ENCODE peak calls at places on chromosomes 16 and 17, in ten cellular contexts. N is stimulated activated CD8-positive, alpha-beta memory T cell treated with anti-CD3 and anti-CD28 coated beads, Interleukin-4, amount 100 ng/mL, for 24 hours; O is AG09309; V is CD8-positive, alpha-beta memory T cell; W is GM23248; A is activated naive CD4-positive, alpha-beta T cell; P is AG20443; Y is NCI-H1436; T is left cardiac atrium; I is iris pigment epithelial cell. D is an unnamed sample.

GRCh38 chr16:56192644-56192960 is 1.3 kb downstream of the GNAO1 start:
- DNase-seq in P (no peak), O (no peak), T (no peak), Y (no peak), I (no peak), V (no peak), W (no peak), A (no peak), N (no peak), D (no peak)

GRCh38 chr17:50203589-50204345 is 2.3 kb upstream of the COL1A1 start:
- DNase-seq in T (peak), N (no peak), I (peak), Y (no peak), O (peak), W (peak), V (no peak), A (no peak), P (peak), D (peak)

GRCh38 chr16:53912155-53912554 is 208.2 kb downstream of the FTO start:
- DNase-seq in V (peak), Y (no peak), W (no peak), N (no peak), O (no peak), A (no peak), P (no peak), T (no peak), I (peak), D (no peak)

GRCh38 chr16:14095883-14096551 is 24.9 kb downstream of the MRTFB start:
- DNase-seq in Y (no peak), W (no peak), A (no peak), N (no peak), P (no peak), O (no peak), T (no peak), V (no peak), I (peak), D (no peak)

GRCh38 chr16:68077866-68078725 is 7.1 kb upstream of the NFATC3 start:
- DNase-seq in P (no peak), O (no peak), T (no peak), W (no peak), N (no peak), V (no peak), A (no peak), I (no peak), Y (no peak), D (no peak)

GRCh38 chr17:28750178-28751047 is 6.6 kb downstream of the TRAF4 start:
- DNase-seq in Y (peak), T (peak), O (peak), V (peak), I (peak), A (peak), W (peak), P (peak), N (peak), D (peak)

GRCh38 chr16:14549789-14550153 is 80.3 kb downstream of the PARN start:
- DNase-seq in O (no peak), Y (no peak), I (no peak), T (no peak), N (no peak), A (no peak), P (no peak), V (no peak), W (no peak), D (no peak)

GRCh38 chr16:4792951-4793513 is 2.1 kb upstream of the SMIM22 start:
- DNase-seq in V (no peak), A (no peak), W (no peak), T (no peak), Y (no peak), P (no peak), O (no peak), I (no peak), N (no peak), D (no peak)

GRCh38 chr16:6286176-6286575 is 1046.5 kb upstream of the RBFOX1 start:
- DNase-seq in V (no peak), O (no peak), T (no peak), Y (no peak), W (no peak), I (no peak), N (no peak), P (no peak), A (no peak), D (no peak)

GRCh38 chr17:77375526-77375916 is 234.8 kb downstream of the SEC14L1 start:
- DNase-seq in A (no peak), O (no peak), T (no peak), P (no peak), N (no peak), W (no peak), Y (no peak), I (no peak), V (no peak), D (no peak)

GRCh38 chr16:84239186-84239790 is 524 bp downstream of the KCNG4 start:
- DNase-seq in V (no peak), O (no peak), P (peak), Y (no peak), T (no peak), A (no peak), I (no peak), W (peak), N (no peak), D (no peak)

GRCh38 chr16:55031481-55031880 is 100.8 kb downstream of the IRX5 start:
- DNase-seq in O (no peak), Y (no peak), P (no peak), W (no peak), N (no peak), V (no peak), I (no peak), T (no peak), A (no peak), D (no peak)

GRCh38 chr17:6749519-6749918 is 6.3 kb upstream of the XAF1 start:
- DNase-seq in V (no peak), T (no peak), P (no peak), O (no peak), N (no peak), A (no peak), I (no peak), Y (no peak), W (peak), D (no peak)

GRCh38 chr17:69820881-69821473 is 254.0 kb upstream of the KCNJ16 start:
- DNase-seq in W (no peak), N (no peak), A (no peak), V (no peak), Y (no peak), I (no peak), P (no peak), T (no peak), O (no peak), D (no peak)

GRCh38 chr17:55540414-55541091 is 29.3 kb upstream of the SMIM36 start:
- DNase-seq in I (peak), N (no peak), T (no peak), V (no peak), A (no peak), P (peak), W (peak), O (no peak), Y (no peak), D (peak)

D was measured in stromal cell of bone marrow.